ENCODE peak calls at places on chromosomes 13 and 19, in seven cellular contexts. V, H, T, O, C, W and R are unnamed samples.

GRCh38 chr19:4967738-4968461 is 1.0 kb upstream of the KDM4B start:
- DNase-seq in V (no peak), H (no peak), T (peak), O (peak), C (peak), W (no peak), R (no peak)

GRCh38 chr13:48580185-48580803 is 47.4 kb upstream of the RCBTB2 start:
- DNase-seq in V (no peak), H (peak), T (peak), O (peak), C (peak), W (peak), R (no peak)

GRCh38 chr19:51473009-51473707 is 5.2 kb upstream of the CEACAM18 start:
- DNase-seq in V (no peak), H (peak), T (peak), O (peak), C (peak), W (peak), R (peak)

GRCh38 chr13:53054569-53054968 is 26.0 kb downstream of the OLFM4 start:
- DNase-seq in V (no peak), H (no peak), T (no peak), O (no peak), C (no peak), W (peak), R (no peak)

GRCh38 chr13:62371737-62372136 is 956.1 kb upstream of the PCDH20 start:
- DNase-seq in V (no peak), H (no peak), T (no peak), O (no peak), C (no peak), W (no peak), R (no peak)

GRCh38 chr19:33895366-33895765 is 98.7 kb downstream of the KCTD15 start:
- DNase-seq in V (no peak), H (no peak), T (no peak), O (no peak), C (no peak), W (no peak), R (no peak)

GRCh38 chr19:35099155-35099896 is 16.3 kb upstream of the FXYD3 start:
- DNase-seq in V (no peak), H (no peak), T (no peak), O (no peak), C (no peak), W (no peak), R (no peak)

GRCh38 chr19:49094505-49095482 is 9.5 kb downstream of the SNRNP70 start:
- DNase-seq in V (no peak), H (no peak), T (no peak), O (no peak), C (no peak), W (peak), R (no peak)

GRCh38 chr13:50693755-50694154 is 149.7 kb downstream of the DLEU7 start:
- DNase-seq in V (no peak), H (peak), T (peak), O (no peak), C (peak), W (no peak), R (no peak)

GRCh38 chr19:42577016-42577415 is 17.7 kb downstream of the CEACAM8 start:
- DNase-seq in V (no peak), H (no peak), T (no peak), O (no peak), C (no peak), W (no peak), R (no peak)

GRCh38 chr19:33268162-33268991 is 34.0 kb downstream of the CEBPA start:
- DNase-seq in V (no peak), H (no peak), T (no peak), O (no peak), C (no peak), W (peak), R (no peak)

GRCh38 chr13:44934724-44935123 is 54.5 kb downstream of the NUFIP1 start:
- DNase-seq in V (no peak), H (no peak), T (peak), O (peak), C (no peak), W (no peak), R (peak)

GRCh38 chr19:33487901-33488817 is 33.4 kb downstream of the PEPD start:
- DNase-seq in V (no peak), H (no peak), T (no peak), O (no peak), C (no peak), W (no peak), R (no peak)

GRCh38 chr19:51607920-51608562 is 22.2 kb downstream of the SIGLEC5 start:
- DNase-seq in V (no peak), H (peak), T (peak), O (peak), C (peak), W (peak), R (peak)

GRCh38 chr19:10184636-10185035 is 10.1 kb downstream of the DNMT1 start:
- DNase-seq in V (no peak), H (no peak), T (no peak), O (no peak), C (no peak), W (no peak), R (no peak)

GRCh38 chr19:27777726-27778125 is 1435.2 kb downstream of the UQCRFS1 start:
- DNase-seq in V (no peak), H (no peak), T (no peak), O (no peak), C (no peak), W (no peak), R (no peak)

GRCh38 chr13:40480915-40481525 is 185.4 kb downstream of the FOXO1 start:
- DNase-seq in V (no peak), H (no peak), T (no peak), O (no peak), C (no peak), W (no peak), R (no peak)

GRCh38 chr19:24140099-24140498 is 53.1 kb downstream of the ZNF254 start:
- DNase-seq in V (no peak), H (peak), T (peak), O (peak), C (no peak), W (no peak), R (peak)

GRCh38 chr19:16372065-16372915 is 47.7 kb downstream of the KLF2 start:
- DNase-seq in V (no peak), H (no peak), T (no peak), O (no peak), C (no peak), W (peak), R (no peak)

GRCh38 chr13:23160241-23161175 is 20.3 kb upstream of the SGCG start:
- DNase-seq in V (no peak), H (no peak), T (no peak), O (peak), C (peak), W (no peak), R (no peak)

GRCh38 chr13:31310356-31310755 is 110.6 kb downstream of the B3GLCT start:
- DNase-seq in V (no peak), H (no peak), T (no peak), O (no peak), C (no peak), W (no peak), R (no peak)

GRCh38 chr19:19399733-19400438 is 5.6 kb upstream of the GATAD2A start:
- DNase-seq in V (no peak), H (peak), T (no peak), O (peak), C (no peak), W (no peak), R (no peak)

GRCh38 chr13:76462003-76462402 is 424.2 kb downstream of the KCTD12 start:
- DNase-seq in V (no peak), H (no peak), T (no peak), O (peak), C (no peak), W (no peak), R (peak)

GRCh38 chr19:53874384-53874995 is 6.8 kb downstream of the MYADM start:
- DNase-seq in V (no peak), H (no peak), T (no peak), O (no peak), C (no peak), W (peak), R (no peak)

GRCh38 chr19:4851551-4852290 is 15.7 kb downstream of the PLIN3 start:
- DNase-seq in V (no peak), H (peak), T (peak), O (peak), C (peak), W (peak), R (no peak)

GRCh38 chr13:20940083-20940482 is 37.5 kb upstream of the XPO4 start:
- DNase-seq in V (no peak), H (no peak), T (no peak), O (peak), C (no peak), W (no peak), R (peak)

GRCh38 chr13:42396501-42396900 is 124.5 kb downstream of the AKAP11 start:
- DNase-seq in V (no peak), H (no peak), T (no peak), O (no peak), C (no peak), W (no peak), R (no peak)

GRCh38 chr13:71758823-71759222 is 108.2 kb downstream of the DACH1 start:
- DNase-seq in V (no peak), H (no peak), T (no peak), O (no peak), C (no peak), W (no peak), R (no peak)

GRCh38 chr19:46205183-46205984 is 24.2 kb upstream of the IGFL1 start:
- DNase-seq in V (no peak), H (no peak), T (no peak), O (no peak), C (peak), W (no peak), R (no peak)

GRCh38 chr13:39578821-39579291 is 24.1 kb downstream of the LHFPL6 start:
- DNase-seq in V (no peak), H (no peak), T (peak), O (no peak), C (no peak), W (no peak), R (no peak)

GRCh38 chr19:55063492-55063843 is 520 bp upstream of the RDH13 start:
- DNase-seq in V (no peak), H (no peak), T (no peak), O (no peak), C (no peak), W (no peak), R (no peak)
- H3K4me3 ChIP-seq in V (peak), H (no peak), T (peak), O (peak), C (peak), W (peak), R (peak)

DNA sequence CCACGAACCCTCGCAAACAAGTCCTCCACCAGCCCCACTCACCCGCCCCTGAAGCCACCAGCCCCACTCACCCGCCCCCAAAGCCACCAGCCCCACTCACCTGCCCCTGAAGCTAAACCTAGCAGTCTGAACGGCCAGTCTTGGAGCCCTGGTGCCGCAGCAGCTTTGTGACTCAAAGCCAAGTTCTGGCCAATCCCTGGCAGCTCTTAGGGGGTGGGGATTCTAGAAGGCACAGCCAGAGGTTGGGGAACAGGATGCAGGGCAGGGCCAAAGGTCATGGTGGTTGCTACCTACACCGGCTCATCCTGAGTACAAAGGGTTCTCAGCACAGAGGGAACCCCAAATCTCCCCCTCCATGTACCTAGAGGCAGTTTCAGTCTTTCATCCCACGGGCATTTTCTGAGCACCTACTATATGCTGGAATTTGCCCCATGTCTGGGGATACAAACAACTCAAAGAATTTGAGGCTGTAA is at the start of gene IQCN:
- DNase-seq in V (no peak), H (peak), T (peak), O (peak), C (no peak), W (peak), R (no peak)
- H3K4me3 ChIP-seq in V (no peak), H (no peak), T (no peak), O (peak), C (no peak), W (peak), R (no peak)

GRCh38 chr19:1286859-1287621 is 1.4 kb downstream of the EFNA2 start:
- DNase-seq in V (no peak), H (no peak), T (no peak), O (no peak), C (no peak), W (no peak), R (no peak)

GRCh38 chr19:1285737-1286360 is at the start of gene EFNA2:
- DNase-seq in V (no peak), H (no peak), T (no peak), O (no peak), C (peak), W (no peak), R (no peak)

GRCh38 chr19:1284979-1285736 is 515 bp upstream of the EFNA2 start:
- DNase-seq in V (no peak), H (no peak), T (no peak), O (no peak), C (peak), W (no peak), R (no peak)

GRCh38 chr19:1287622-1288527 is 2.2 kb downstream of the EFNA2 start:
- DNase-seq in V (no peak), H (no peak), T (no peak), O (no peak), C (peak), W (no peak), R (no peak)

DNA sequence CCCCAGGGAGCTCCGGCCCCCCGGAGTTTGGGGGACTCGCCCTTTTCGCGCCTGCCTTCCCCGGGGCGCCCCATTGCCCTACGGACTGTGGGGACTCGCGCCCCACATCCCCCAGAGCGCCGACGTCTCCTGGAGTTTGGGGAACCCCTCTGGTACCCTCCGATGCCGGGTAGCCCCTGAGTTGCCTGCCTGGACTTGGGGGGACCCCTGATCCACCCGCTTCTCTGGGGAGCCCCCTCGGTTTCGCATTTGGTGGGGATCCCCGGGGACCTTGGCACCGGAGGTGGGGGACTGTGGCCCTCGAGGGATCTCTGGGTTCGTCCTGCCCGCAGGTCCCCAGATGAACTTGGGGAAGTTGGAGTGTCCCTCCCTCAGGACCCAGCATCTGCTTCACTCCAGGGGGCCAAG is 782 bp downstream of the EFNA2 start:
- DNase-seq in V (no peak), H (no peak), T (no peak), O (no peak), C (no peak), W (no peak), R (no peak)
- H3K4me3 ChIP-seq in V (no peak), H (no peak), T (no peak), O (no peak), C (peak), W (no peak), R (peak)

GRCh38 chr13:98300956-98301641 is 124.0 kb upstream of the RNF113B start:
- DNase-seq in V (no peak), H (no peak), T (peak), O (peak), C (no peak), W (no peak), R (no peak)
- H3K4me3 ChIP-seq in V (no peak), H (no peak), T (no peak), O (no peak), C (no peak), W (no peak), R (no peak)

GRCh38 chr19:52688335-52688734 is 46.5 kb downstream of the ZNF611 start:
- DNase-seq in V (no peak), H (no peak), T (no peak), O (no peak), C (no peak), W (no peak), R (no peak)
- H3K4me3 ChIP-seq in V (no peak), H (no peak), T (no peak), O (peak), C (no peak), W (no peak), R (no peak)

GRCh38 chr19:7850975-7851622 is 21.1 kb downstream of the EVI5L start:
- DNase-seq in V (no peak), H (no peak), T (no peak), O (no peak), C (no peak), W (no peak), R (no peak)

GRCh38 chr19:7851623-7852500 is 21.8 kb downstream of the EVI5L start:
- DNase-seq in V (no peak), H (no peak), T (no peak), O (no peak), C (no peak), W (no peak), R (no peak)

GRCh38 chr19:7855426-7856276 is 18.5 kb downstream of the PRR36 start:
- DNase-seq in V (no peak), H (no peak), T (no peak), O (no peak), C (no peak), W (no peak), R (no peak)

GRCh38 chr19:7853760-7854107 is 20.5 kb downstream of the PRR36 start:
- DNase-seq in V (no peak), H (no peak), T (no peak), O (no peak), C (no peak), W (no peak), R (no peak)

GRCh38 chr19:7852851-7853759 is 21.1 kb downstream of the PRR36 start:
- DNase-seq in V (no peak), H (no peak), T (peak), O (peak), C (peak), W (peak), R (no peak)
- H3K4me3 ChIP-seq in V (no peak), H (no peak), T (no peak), O (no peak), C (no peak), W (no peak), R (no peak)

GRCh38 chr19:39496063-39496462 is 2.7 kb upstream of the DLL3 start:
- DNase-seq in V (no peak), H (no peak), T (no peak), O (no peak), C (no peak), W (no peak), R (no peak)

GRCh38 chr19:39499082-39499642 is 415 bp downstream of the DLL3 start:
- DNase-seq in V (no peak), H (no peak), T (no peak), O (no peak), C (peak), W (no peak), R (no peak)

GRCh38 chr19:39498262-39499081 is at the start of gene DLL3:
- DNase-seq in V (no peak), H (peak), T (no peak), O (no peak), C (peak), W (no peak), R (no peak)

GRCh38 chr19:39499932-39500331 is 1.2 kb downstream of the DLL3 start:
- DNase-seq in V (no peak), H (no peak), T (no peak), O (no peak), C (no peak), W (no peak), R (no peak)

GRCh38 chr19:39497850-39498261 is 891 bp upstream of the DLL3 start:
- DNase-seq in V (no peak), H (no peak), T (peak), O (peak), C (peak), W (no peak), R (no peak)
- H3K4me3 ChIP-seq in V (no peak), H (peak), T (peak), O (peak), C (peak), W (peak), R (peak)

DNA sequence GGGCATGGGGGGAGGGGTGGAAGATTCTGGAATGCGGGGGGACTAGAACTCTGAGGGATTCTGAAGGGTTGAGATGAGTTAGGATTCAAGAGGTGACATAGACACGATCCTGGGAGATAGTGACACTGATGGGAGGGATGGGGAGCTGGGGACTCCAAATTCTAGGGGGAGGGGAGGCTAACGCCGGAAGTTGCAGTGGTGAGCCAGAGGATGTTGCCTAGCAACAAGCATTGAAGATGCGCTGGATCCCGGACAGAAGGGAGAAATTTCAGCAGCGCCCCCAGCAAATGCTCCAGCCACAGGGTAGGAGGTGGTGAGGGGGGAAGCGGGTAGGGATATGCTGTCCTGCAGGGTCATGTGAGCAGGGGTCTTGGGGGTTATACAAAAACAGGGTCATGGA is 6.9 kb upstream of the LTBP4 start:
- DNase-seq in V (no peak), H (no peak), T (no peak), O (no peak), C (peak), W (no peak), R (no peak)
- H3K4me3 ChIP-seq in V (no peak), H (no peak), T (no peak), O (no peak), C (no peak), W (no peak), R (no peak)